ENCODE peak calls at places on chromosomes 16 and 17, in seven cellular contexts. One of them, this sample, is unnamed.

GRCh38 chr17:8384801-8385335 is 1.9 kb upstream of the RPL26 start:
- DNase-seq in activated CD4-positive, alpha-beta memory T cell treated with anti-CD3 and anti-CD28 coated beads, Interleukin-2, amount 10 ng/mL, durations not matched to agents 7 days and 5 days: no peak
- DNase-seq in EL: peak
- DNase-seq in brain pericyte: no peak
- DNase-seq in activated T-helper 1 cell treated with anti-CD3 and anti-CD28 coated beads, Interleukin-2, amount 50 U/mL, for 16 hours: no peak
- DNase-seq in dermis microvascular lymphatic vessel endothelial cell: no peak
- DNase-seq in activated CD4-positive, alpha-beta T cell treated with anti-CD3 and anti-CD28 coated beads for 1 hour: no peak
- DNase-seq in this sample: peak

GRCh38 chr16:51538707-51539604 is 387.9 kb upstream of the SALL1 start:
- DNase-seq in activated CD4-positive, alpha-beta memory T cell treated with anti-CD3 and anti-CD28 coated beads, Interleukin-2, amount 10 ng/mL, durations not matched to agents 7 days and 5 days: no peak
- DNase-seq in EL: peak
- DNase-seq in brain pericyte: peak
- DNase-seq in activated T-helper 1 cell treated with anti-CD3 and anti-CD28 coated beads, Interleukin-2, amount 50 U/mL, for 16 hours: no peak
- DNase-seq in dermis microvascular lymphatic vessel endothelial cell: peak
- DNase-seq in activated CD4-positive, alpha-beta T cell treated with anti-CD3 and anti-CD28 coated beads for 1 hour: no peak
- DNase-seq in this sample: peak

GRCh38 chr16:22625948-22626347 is 115.3 kb downstream of the NPIPB5 start:
- DNase-seq in activated CD4-positive, alpha-beta memory T cell treated with anti-CD3 and anti-CD28 coated beads, Interleukin-2, amount 10 ng/mL, durations not matched to agents 7 days and 5 days: no peak
- DNase-seq in EL: no peak
- DNase-seq in brain pericyte: no peak
- DNase-seq in activated T-helper 1 cell treated with anti-CD3 and anti-CD28 coated beads, Interleukin-2, amount 50 U/mL, for 16 hours: no peak
- DNase-seq in dermis microvascular lymphatic vessel endothelial cell: no peak
- DNase-seq in activated CD4-positive, alpha-beta T cell treated with anti-CD3 and anti-CD28 coated beads for 1 hour: no peak
- DNase-seq in this sample: no peak

GRCh38 chr16:7646831-7647230 is 314.2 kb downstream of the RBFOX1 start:
- DNase-seq in activated CD4-positive, alpha-beta memory T cell treated with anti-CD3 and anti-CD28 coated beads, Interleukin-2, amount 10 ng/mL, durations not matched to agents 7 days and 5 days: no peak
- DNase-seq in EL: no peak
- DNase-seq in brain pericyte: no peak
- DNase-seq in activated T-helper 1 cell treated with anti-CD3 and anti-CD28 coated beads, Interleukin-2, amount 50 U/mL, for 16 hours: no peak
- DNase-seq in dermis microvascular lymphatic vessel endothelial cell: no peak
- DNase-seq in activated CD4-positive, alpha-beta T cell treated with anti-CD3 and anti-CD28 coated beads for 1 hour: no peak
- DNase-seq in this sample: no peak

GRCh38 chr16:74633686-74634085 is 26.8 kb upstream of the GLG1 start:
- DNase-seq in activated CD4-positive, alpha-beta memory T cell treated with anti-CD3 and anti-CD28 coated beads, Interleukin-2, amount 10 ng/mL, durations not matched to agents 7 days and 5 days: no peak
- DNase-seq in EL: no peak
- DNase-seq in brain pericyte: no peak
- DNase-seq in activated T-helper 1 cell treated with anti-CD3 and anti-CD28 coated beads, Interleukin-2, amount 50 U/mL, for 16 hours: no peak
- DNase-seq in dermis microvascular lymphatic vessel endothelial cell: no peak
- DNase-seq in activated CD4-positive, alpha-beta T cell treated with anti-CD3 and anti-CD28 coated beads for 1 hour: no peak
- DNase-seq in this sample: no peak

GRCh38 chr17:48642843-48643696 is 16.9 kb upstream of the HOXB9 start:
- DNase-seq in activated CD4-positive, alpha-beta memory T cell treated with anti-CD3 and anti-CD28 coated beads, Interleukin-2, amount 10 ng/mL, durations not matched to agents 7 days and 5 days: no peak
- DNase-seq in EL: no peak
- DNase-seq in brain pericyte: no peak
- DNase-seq in activated T-helper 1 cell treated with anti-CD3 and anti-CD28 coated beads, Interleukin-2, amount 50 U/mL, for 16 hours: no peak
- DNase-seq in dermis microvascular lymphatic vessel endothelial cell: no peak
- DNase-seq in activated CD4-positive, alpha-beta T cell treated with anti-CD3 and anti-CD28 coated beads for 1 hour: no peak
- DNase-seq in this sample: no peak

GRCh38 chr17:65560628-65561371 is 648 bp downstream of the AXIN2 start:
- DNase-seq in activated CD4-positive, alpha-beta memory T cell treated with anti-CD3 and anti-CD28 coated beads, Interleukin-2, amount 10 ng/mL, durations not matched to agents 7 days and 5 days: peak
- DNase-seq in EL: peak
- DNase-seq in brain pericyte: no peak
- DNase-seq in activated T-helper 1 cell treated with anti-CD3 and anti-CD28 coated beads, Interleukin-2, amount 50 U/mL, for 16 hours: peak
- DNase-seq in dermis microvascular lymphatic vessel endothelial cell: peak
- DNase-seq in activated CD4-positive, alpha-beta T cell treated with anti-CD3 and anti-CD28 coated beads for 1 hour: peak
- DNase-seq in this sample: peak

GRCh38 chr16:19084139-19084538 is 16.7 kb downstream of the COQ7 start:
- DNase-seq in activated CD4-positive, alpha-beta memory T cell treated with anti-CD3 and anti-CD28 coated beads, Interleukin-2, amount 10 ng/mL, durations not matched to agents 7 days and 5 days: no peak
- DNase-seq in EL: no peak
- DNase-seq in brain pericyte: no peak
- DNase-seq in activated T-helper 1 cell treated with anti-CD3 and anti-CD28 coated beads, Interleukin-2, amount 50 U/mL, for 16 hours: no peak
- DNase-seq in dermis microvascular lymphatic vessel endothelial cell: no peak
- DNase-seq in activated CD4-positive, alpha-beta T cell treated with anti-CD3 and anti-CD28 coated beads for 1 hour: no peak
- DNase-seq in this sample: no peak

GRCh38 chr17:83192161-83192788 is 112.9 kb downstream of the METRNL start:
- DNase-seq in activated CD4-positive, alpha-beta memory T cell treated with anti-CD3 and anti-CD28 coated beads, Interleukin-2, amount 10 ng/mL, durations not matched to agents 7 days and 5 days: peak
- DNase-seq in EL: peak
- DNase-seq in brain pericyte: no peak
- DNase-seq in activated T-helper 1 cell treated with anti-CD3 and anti-CD28 coated beads, Interleukin-2, amount 50 U/mL, for 16 hours: no peak
- DNase-seq in dermis microvascular lymphatic vessel endothelial cell: no peak
- DNase-seq in activated CD4-positive, alpha-beta T cell treated with anti-CD3 and anti-CD28 coated beads for 1 hour: no peak
- DNase-seq in this sample: no peak

GRCh38 chr17:41666708-41667279 is 21.9 kb upstream of the EIF1 start:
- DNase-seq in activated CD4-positive, alpha-beta memory T cell treated with anti-CD3 and anti-CD28 coated beads, Interleukin-2, amount 10 ng/mL, durations not matched to agents 7 days and 5 days: peak
- DNase-seq in EL: peak
- DNase-seq in brain pericyte: no peak
- DNase-seq in activated T-helper 1 cell treated with anti-CD3 and anti-CD28 coated beads, Interleukin-2, amount 50 U/mL, for 16 hours: peak
- DNase-seq in dermis microvascular lymphatic vessel endothelial cell: peak
- DNase-seq in activated CD4-positive, alpha-beta T cell treated with anti-CD3 and anti-CD28 coated beads for 1 hour: peak
- DNase-seq in this sample: no peak

GRCh38 chr16:65227041-65227835 is 105.4 kb upstream of the CDH11 start:
- DNase-seq in activated CD4-positive, alpha-beta memory T cell treated with anti-CD3 and anti-CD28 coated beads, Interleukin-2, amount 10 ng/mL, durations not matched to agents 7 days and 5 days: no peak
- DNase-seq in EL: no peak
- DNase-seq in brain pericyte: no peak
- DNase-seq in activated T-helper 1 cell treated with anti-CD3 and anti-CD28 coated beads, Interleukin-2, amount 50 U/mL, for 16 hours: no peak
- DNase-seq in dermis microvascular lymphatic vessel endothelial cell: no peak
- DNase-seq in activated CD4-positive, alpha-beta T cell treated with anti-CD3 and anti-CD28 coated beads for 1 hour: no peak
- DNase-seq in this sample: no peak

GRCh38 chr16:14365200-14365851 is 264.7 kb downstream of the PARN start:
- DNase-seq in activated CD4-positive, alpha-beta memory T cell treated with anti-CD3 and anti-CD28 coated beads, Interleukin-2, amount 10 ng/mL, durations not matched to agents 7 days and 5 days: no peak
- DNase-seq in EL: peak
- DNase-seq in brain pericyte: no peak
- DNase-seq in activated T-helper 1 cell treated with anti-CD3 and anti-CD28 coated beads, Interleukin-2, amount 50 U/mL, for 16 hours: no peak
- DNase-seq in dermis microvascular lymphatic vessel endothelial cell: no peak
- DNase-seq in activated CD4-positive, alpha-beta T cell treated with anti-CD3 and anti-CD28 coated beads for 1 hour: no peak
- DNase-seq in this sample: no peak

GRCh38 chr17:5631958-5632357 is 47.6 kb upstream of the NLRP1 start:
- DNase-seq in activated CD4-positive, alpha-beta memory T cell treated with anti-CD3 and anti-CD28 coated beads, Interleukin-2, amount 10 ng/mL, durations not matched to agents 7 days and 5 days: no peak
- DNase-seq in EL: no peak
- DNase-seq in brain pericyte: no peak
- DNase-seq in activated T-helper 1 cell treated with anti-CD3 and anti-CD28 coated beads, Interleukin-2, amount 50 U/mL, for 16 hours: no peak
- DNase-seq in dermis microvascular lymphatic vessel endothelial cell: no peak
- DNase-seq in activated CD4-positive, alpha-beta T cell treated with anti-CD3 and anti-CD28 coated beads for 1 hour: no peak
- DNase-seq in this sample: no peak

GRCh38 chr16:21150375-21151001 is at the start of gene DNAH3:
- DNase-seq in activated CD4-positive, alpha-beta memory T cell treated with anti-CD3 and anti-CD28 coated beads, Interleukin-2, amount 10 ng/mL, durations not matched to agents 7 days and 5 days: no peak
- DNase-seq in EL: no peak
- DNase-seq in brain pericyte: no peak
- DNase-seq in activated T-helper 1 cell treated with anti-CD3 and anti-CD28 coated beads, Interleukin-2, amount 50 U/mL, for 16 hours: no peak
- DNase-seq in dermis microvascular lymphatic vessel endothelial cell: no peak
- DNase-seq in activated CD4-positive, alpha-beta T cell treated with anti-CD3 and anti-CD28 coated beads for 1 hour: no peak
- DNase-seq in this sample: no peak

GRCh38 chr17:29019475-29020181 is 13.8 kb upstream of the SEZ6 start:
- DNase-seq in activated CD4-positive, alpha-beta memory T cell treated with anti-CD3 and anti-CD28 coated beads, Interleukin-2, amount 10 ng/mL, durations not matched to agents 7 days and 5 days: no peak
- DNase-seq in EL: no peak
- DNase-seq in brain pericyte: no peak
- DNase-seq in activated T-helper 1 cell treated with anti-CD3 and anti-CD28 coated beads, Interleukin-2, amount 50 U/mL, for 16 hours: no peak
- DNase-seq in dermis microvascular lymphatic vessel endothelial cell: no peak
- DNase-seq in activated CD4-positive, alpha-beta T cell treated with anti-CD3 and anti-CD28 coated beads for 1 hour: no peak
- DNase-seq in this sample: no peak

GRCh38 chr16:88375236-88376052 is 7.3 kb upstream of the ZNF469 start:
- DNase-seq in activated CD4-positive, alpha-beta memory T cell treated with anti-CD3 and anti-CD28 coated beads, Interleukin-2, amount 10 ng/mL, durations not matched to agents 7 days and 5 days: no peak
- DNase-seq in EL: no peak
- DNase-seq in brain pericyte: no peak
- DNase-seq in activated T-helper 1 cell treated with anti-CD3 and anti-CD28 coated beads, Interleukin-2, amount 50 U/mL, for 16 hours: no peak
- DNase-seq in dermis microvascular lymphatic vessel endothelial cell: no peak
- DNase-seq in activated CD4-positive, alpha-beta T cell treated with anti-CD3 and anti-CD28 coated beads for 1 hour: no peak
- DNase-seq in this sample: no peak

GRCh38 chr16:11372073-11372923 is 27.0 kb downstream of the RMI2 start:
- DNase-seq in activated CD4-positive, alpha-beta memory T cell treated with anti-CD3 and anti-CD28 coated beads, Interleukin-2, amount 10 ng/mL, durations not matched to agents 7 days and 5 days: no peak
- DNase-seq in EL: no peak
- DNase-seq in brain pericyte: no peak
- DNase-seq in activated T-helper 1 cell treated with anti-CD3 and anti-CD28 coated beads, Interleukin-2, amount 50 U/mL, for 16 hours: no peak
- DNase-seq in dermis microvascular lymphatic vessel endothelial cell: no peak
- DNase-seq in activated CD4-positive, alpha-beta T cell treated with anti-CD3 and anti-CD28 coated beads for 1 hour: no peak
- DNase-seq in this sample: no peak

GRCh38 chr16:59591480-59591879 is 857.4 kb upstream of the GOT2 start:
- DNase-seq in activated CD4-positive, alpha-beta memory T cell treated with anti-CD3 and anti-CD28 coated beads, Interleukin-2, amount 10 ng/mL, durations not matched to agents 7 days and 5 days: no peak
- DNase-seq in EL: peak
- DNase-seq in brain pericyte: no peak
- DNase-seq in activated T-helper 1 cell treated with anti-CD3 and anti-CD28 coated beads, Interleukin-2, amount 50 U/mL, for 16 hours: no peak
- DNase-seq in dermis microvascular lymphatic vessel endothelial cell: no peak
- DNase-seq in activated CD4-positive, alpha-beta T cell treated with anti-CD3 and anti-CD28 coated beads for 1 hour: no peak
- DNase-seq in this sample: no peak

GRCh38 chr16:57192720-57193486 is 6.8 kb downstream of the RSPRY1 start:
- DNase-seq in activated CD4-positive, alpha-beta memory T cell treated with anti-CD3 and anti-CD28 coated beads, Interleukin-2, amount 10 ng/mL, durations not matched to agents 7 days and 5 days: no peak
- DNase-seq in EL: peak
- DNase-seq in brain pericyte: no peak
- DNase-seq in activated T-helper 1 cell treated with anti-CD3 and anti-CD28 coated beads, Interleukin-2, amount 50 U/mL, for 16 hours: no peak
- DNase-seq in dermis microvascular lymphatic vessel endothelial cell: no peak
- DNase-seq in activated CD4-positive, alpha-beta T cell treated with anti-CD3 and anti-CD28 coated beads for 1 hour: no peak
- DNase-seq in this sample: no peak

GRCh38 chr17:1644493-1645206 is 882 bp downstream of the SCARF1 start:
- DNase-seq in activated CD4-positive, alpha-beta memory T cell treated with anti-CD3 and anti-CD28 coated beads, Interleukin-2, amount 10 ng/mL, durations not matched to agents 7 days and 5 days: peak
- DNase-seq in EL: peak
- DNase-seq in brain pericyte: no peak
- DNase-seq in activated T-helper 1 cell treated with anti-CD3 and anti-CD28 coated beads, Interleukin-2, amount 50 U/mL, for 16 hours: no peak
- DNase-seq in dermis microvascular lymphatic vessel endothelial cell: no peak
- DNase-seq in activated CD4-positive, alpha-beta T cell treated with anti-CD3 and anti-CD28 coated beads for 1 hour: no peak
- DNase-seq in this sample: no peak

GRCh38 chr16:27427538-27427937 is 25.6 kb downstream of the IL21R start:
- DNase-seq in activated CD4-positive, alpha-beta memory T cell treated with anti-CD3 and anti-CD28 coated beads, Interleukin-2, amount 10 ng/mL, durations not matched to agents 7 days and 5 days: peak
- DNase-seq in EL: no peak
- DNase-seq in brain pericyte: no peak
- DNase-seq in activated T-helper 1 cell treated with anti-CD3 and anti-CD28 coated beads, Interleukin-2, amount 50 U/mL, for 16 hours: no peak
- DNase-seq in dermis microvascular lymphatic vessel endothelial cell: no peak
- DNase-seq in activated CD4-positive, alpha-beta T cell treated with anti-CD3 and anti-CD28 coated beads for 1 hour: no peak
- DNase-seq in this sample: no peak